ENCODE peak calls at places on chromosomes 6 and 20, in four cellular contexts. R is ovary; P is stimulated activated CD4-positive, alpha-beta T cell treated with anti-CD3 and anti-CD28 coated beads, Interleukin-4, amount 100 ng/mL, for 48 hours; X is GM03348. H is an unnamed sample.
A peak's percentile ranks its signal among the peaks of the same experiment; 100 is the strongest.

GRCh38 chr6:47247227-47247797 is 62.4 kb downstream of the TNFRSF21 start:
- DNase-seq in R (no peak), P (no peak), X (peak; percentile 17), H (no peak)

GRCh38 chr6:130889423-130889822 is 62.2 kb downstream of the SMLR1 start:
- DNase-seq in R (no peak), P (no peak), X (no peak), H (no peak)

GRCh38 chr6:7390218-7390878 is 740 bp downstream of the RIOK1 start:
- DNase-seq in R (no peak), P (peak; percentile 5), X (no peak), H (no peak)

GRCh38 chr6:115668781-115669180 is 391.9 kb downstream of the FRK start:
- DNase-seq in R (no peak), P (no peak), X (no peak), H (no peak)

GRCh38 chr6:37569317-37569716 is 69.6 kb upstream of the CCDC167 start:
- DNase-seq in R (no peak), P (no peak), X (no peak), H (no peak)

GRCh38 chr20:16701296-16701695 is 28.5 kb upstream of the SNRPB2 start:
- DNase-seq in R (no peak), P (no peak), X (no peak), H (no peak)

GRCh38 chr6:27133281-27134227 is 113.9 kb upstream of the PRSS16 start:
- DNase-seq in R (peak; percentile 47), P (peak; percentile 77), X (peak; percentile 51), H (peak; percentile 77)

GRCh38 chr6:159999240-159999671 is 30.4 kb downstream of the IGF2R start:
- DNase-seq in R (no peak), P (no peak), X (no peak), H (no peak)

GRCh38 chr20:31839782-31840487 is 5.5 kb downstream of the FOXS1 start:
- DNase-seq in R (no peak), P (no peak), X (no peak), H (no peak)

GRCh38 chr6:85360794-85361642 is 88.9 kb upstream of the NT5E start:
- DNase-seq in R (no peak), P (no peak), X (peak; percentile 88), H (no peak)

GRCh38 chr6:71294121-71294523 is 5.5 kb downstream of the OGFRL1 start:
- DNase-seq in R (no peak), P (no peak), X (peak; percentile 73), H (no peak)

GRCh38 chr6:109891924-109892323 is 86.2 kb upstream of the GPR6 start:
- DNase-seq in R (no peak), P (no peak), X (no peak), H (no peak)

H was measured in Right ventricle myocardium superior.